ENCODE peak calls at places on chromosomes 13 and 19, in ten cellular contexts. One of them, this sample, is unnamed.

GRCh38 chr19:43754312-43754561 is 525 bp downstream of the SMG9 start:
- DNase-seq in BJ: no peak
- DNase-seq in cardiac muscle cell: no peak
- DNase-seq in retinal pigment epithelial cell: no peak
- DNase-seq in lower lobe of right lung: no peak
- DNase-seq in heart right ventricle: no peak
- DNase-seq in fibroblast of mammary gland: no peak
- DNase-seq in transverse colon: no peak
- DNase-seq in breast epithelium: no peak
- DNase-seq in fibroblast of lung: no peak
- DNase-seq in this sample: no peak

GRCh38 chr19:42528354-42529247 is at the start of gene CEACAM1:
- DNase-seq in fibroblast of mammary gland: no peak
- DNase-seq in breast epithelium: peak
- DNase-seq in transverse colon: peak
- DNase-seq in BJ: no peak
- DNase-seq in cardiac muscle cell: peak
- DNase-seq in fibroblast of lung: no peak
- DNase-seq in lower lobe of right lung: peak
- DNase-seq in heart right ventricle: peak
- DNase-seq in retinal pigment epithelial cell: no peak
- DNase-seq in this sample: no peak

GRCh38 chr19:54190942-54191670 is at the start of gene TSEN34:
- DNase-seq in BJ: peak
- DNase-seq in breast epithelium: peak
- DNase-seq in fibroblast of lung: no peak
- DNase-seq in retinal pigment epithelial cell: no peak
- DNase-seq in cardiac muscle cell: peak
- DNase-seq in heart right ventricle: no peak
- DNase-seq in transverse colon: peak
- DNase-seq in lower lobe of right lung: peak
- DNase-seq in fibroblast of mammary gland: peak
- DNase-seq in this sample: no peak

GRCh38 chr13:31172001-31172400 is 10.3 kb upstream of the HSPH1 start:
- DNase-seq in fibroblast of mammary gland: peak
- DNase-seq in retinal pigment epithelial cell: no peak
- DNase-seq in breast epithelium: no peak
- DNase-seq in heart right ventricle: no peak
- DNase-seq in cardiac muscle cell: peak
- DNase-seq in BJ: no peak
- DNase-seq in lower lobe of right lung: no peak
- DNase-seq in transverse colon: no peak
- DNase-seq in fibroblast of lung: peak
- DNase-seq in this sample: no peak

GRCh38 chr19:1938071-1938470 is 2.9 kb upstream of the CSNK1G2 start:
- DNase-seq in BJ: no peak
- DNase-seq in breast epithelium: no peak
- DNase-seq in lower lobe of right lung: no peak
- DNase-seq in transverse colon: no peak
- DNase-seq in heart right ventricle: no peak
- DNase-seq in fibroblast of lung: no peak
- DNase-seq in retinal pigment epithelial cell: no peak
- DNase-seq in cardiac muscle cell: no peak
- DNase-seq in fibroblast of mammary gland: no peak
- DNase-seq in this sample: no peak

GRCh38 chr13:73677041-73677589 is 457.1 kb downstream of the KLF12 start:
- DNase-seq in lower lobe of right lung: no peak
- DNase-seq in transverse colon: no peak
- DNase-seq in fibroblast of mammary gland: peak
- DNase-seq in heart right ventricle: no peak
- DNase-seq in retinal pigment epithelial cell: no peak
- DNase-seq in cardiac muscle cell: peak
- DNase-seq in fibroblast of lung: peak
- DNase-seq in BJ: no peak
- DNase-seq in breast epithelium: no peak
- DNase-seq in this sample: no peak

GRCh38 chr13:97895383-97895782 is 58.1 kb upstream of the IPO5 start:
- DNase-seq in transverse colon: no peak
- DNase-seq in breast epithelium: no peak
- DNase-seq in BJ: no peak
- DNase-seq in fibroblast of lung: no peak
- DNase-seq in fibroblast of mammary gland: no peak
- DNase-seq in cardiac muscle cell: no peak
- DNase-seq in lower lobe of right lung: no peak
- DNase-seq in heart right ventricle: no peak
- DNase-seq in retinal pigment epithelial cell: no peak
- DNase-seq in this sample: no peak

GRCh38 chr13:51058461-51059167 is 52.5 kb downstream of the C13orf42 start:
- DNase-seq in heart right ventricle: no peak
- DNase-seq in breast epithelium: no peak
- DNase-seq in fibroblast of lung: no peak
- DNase-seq in transverse colon: no peak
- DNase-seq in retinal pigment epithelial cell: no peak
- DNase-seq in cardiac muscle cell: no peak
- DNase-seq in fibroblast of mammary gland: no peak
- DNase-seq in lower lobe of right lung: no peak
- DNase-seq in BJ: no peak
- DNase-seq in this sample: no peak

GRCh38 chr13:113861433-113862030 is 2.3 kb downstream of the GAS6 start:
- DNase-seq in retinal pigment epithelial cell: no peak
- DNase-seq in cardiac muscle cell: no peak
- DNase-seq in transverse colon: no peak
- DNase-seq in fibroblast of lung: no peak
- DNase-seq in fibroblast of mammary gland: no peak
- DNase-seq in lower lobe of right lung: peak
- DNase-seq in BJ: no peak
- DNase-seq in breast epithelium: peak
- DNase-seq in heart right ventricle: no peak
- DNase-seq in this sample: no peak

GRCh38 chr19:47129579-47129978 is 1.1 kb upstream of the SAE1 start:
- DNase-seq in breast epithelium: no peak
- DNase-seq in heart right ventricle: no peak
- DNase-seq in transverse colon: no peak
- DNase-seq in cardiac muscle cell: no peak
- DNase-seq in fibroblast of mammary gland: no peak
- DNase-seq in BJ: no peak
- DNase-seq in lower lobe of right lung: no peak
- DNase-seq in fibroblast of lung: no peak
- DNase-seq in retinal pigment epithelial cell: no peak
- DNase-seq in this sample: no peak

GRCh38 chr19:28492201-28492600 is 720.8 kb downstream of the UQCRFS1 start:
- DNase-seq in transverse colon: no peak
- DNase-seq in heart right ventricle: no peak
- DNase-seq in breast epithelium: no peak
- DNase-seq in fibroblast of mammary gland: no peak
- DNase-seq in retinal pigment epithelial cell: no peak
- DNase-seq in lower lobe of right lung: no peak
- DNase-seq in BJ: no peak
- DNase-seq in cardiac muscle cell: no peak
- DNase-seq in fibroblast of lung: no peak
- DNase-seq in this sample: no peak

GRCh38 chr13:76992548-76993001 is 694 bp downstream of the CLN5 start:
- DNase-seq in breast epithelium: peak
- DNase-seq in BJ: no peak
- DNase-seq in cardiac muscle cell: peak
- DNase-seq in fibroblast of mammary gland: peak
- DNase-seq in fibroblast of lung: peak
- DNase-seq in heart right ventricle: peak
- DNase-seq in lower lobe of right lung: no peak
- DNase-seq in retinal pigment epithelial cell: no peak
- DNase-seq in transverse colon: peak
- DNase-seq in this sample: no peak

GRCh38 chr13:114096811-114097503 is 35.5 kb downstream of the RASA3 start:
- DNase-seq in heart right ventricle: no peak
- DNase-seq in lower lobe of right lung: no peak
- DNase-seq in breast epithelium: no peak
- DNase-seq in BJ: no peak
- DNase-seq in fibroblast of mammary gland: no peak
- DNase-seq in fibroblast of lung: no peak
- DNase-seq in cardiac muscle cell: no peak
- DNase-seq in retinal pigment epithelial cell: no peak
- DNase-seq in transverse colon: no peak
- DNase-seq in this sample: no peak

GRCh38 chr19:13079542-13079986 is 23.1 kb downstream of the LYL1 start:
- DNase-seq in transverse colon: peak
- DNase-seq in heart right ventricle: no peak
- DNase-seq in cardiac muscle cell: peak
- DNase-seq in fibroblast of lung: peak
- DNase-seq in fibroblast of mammary gland: peak
- DNase-seq in breast epithelium: no peak
- DNase-seq in lower lobe of right lung: peak
- DNase-seq in BJ: peak
- DNase-seq in retinal pigment epithelial cell: no peak
- DNase-seq in this sample: no peak

GRCh38 chr19:11194657-11195056 is 2.7 kb downstream of the KANK2 start:
- DNase-seq in lower lobe of right lung: no peak
- DNase-seq in BJ: no peak
- DNase-seq in breast epithelium: no peak
- DNase-seq in fibroblast of mammary gland: no peak
- DNase-seq in heart right ventricle: no peak
- DNase-seq in fibroblast of lung: no peak
- DNase-seq in transverse colon: no peak
- DNase-seq in cardiac muscle cell: peak
- DNase-seq in retinal pigment epithelial cell: no peak
- DNase-seq in this sample: no peak

GRCh38 chr19:11195169-11195568 is 2.2 kb downstream of the KANK2 start:
- DNase-seq in heart right ventricle: peak
- DNase-seq in lower lobe of right lung: no peak
- DNase-seq in transverse colon: no peak
- DNase-seq in fibroblast of mammary gland: no peak
- DNase-seq in breast epithelium: no peak
- DNase-seq in retinal pigment epithelial cell: no peak
- DNase-seq in fibroblast of lung: no peak
- DNase-seq in cardiac muscle cell: no peak
- DNase-seq in BJ: no peak
- DNase-seq in this sample: no peak

GRCh38 chr19:11192957-11193939 is 4.1 kb downstream of the KANK2 start:
- DNase-seq in BJ: no peak
- DNase-seq in lower lobe of right lung: no peak
- DNase-seq in fibroblast of lung: no peak
- DNase-seq in breast epithelium: no peak
- DNase-seq in transverse colon: no peak
- DNase-seq in heart right ventricle: no peak
- DNase-seq in fibroblast of mammary gland: no peak
- DNase-seq in cardiac muscle cell: no peak
- DNase-seq in retinal pigment epithelial cell: no peak
- DNase-seq in this sample: no peak

GRCh38 chr19:11195681-11196080 is 1.7 kb downstream of the KANK2 start:
- DNase-seq in cardiac muscle cell: no peak
- DNase-seq in lower lobe of right lung: no peak
- DNase-seq in heart right ventricle: no peak
- DNase-seq in breast epithelium: no peak
- DNase-seq in retinal pigment epithelial cell: no peak
- DNase-seq in fibroblast of mammary gland: no peak
- DNase-seq in BJ: no peak
- DNase-seq in fibroblast of lung: no peak
- DNase-seq in transverse colon: no peak
- DNase-seq in this sample: no peak

DNA sequence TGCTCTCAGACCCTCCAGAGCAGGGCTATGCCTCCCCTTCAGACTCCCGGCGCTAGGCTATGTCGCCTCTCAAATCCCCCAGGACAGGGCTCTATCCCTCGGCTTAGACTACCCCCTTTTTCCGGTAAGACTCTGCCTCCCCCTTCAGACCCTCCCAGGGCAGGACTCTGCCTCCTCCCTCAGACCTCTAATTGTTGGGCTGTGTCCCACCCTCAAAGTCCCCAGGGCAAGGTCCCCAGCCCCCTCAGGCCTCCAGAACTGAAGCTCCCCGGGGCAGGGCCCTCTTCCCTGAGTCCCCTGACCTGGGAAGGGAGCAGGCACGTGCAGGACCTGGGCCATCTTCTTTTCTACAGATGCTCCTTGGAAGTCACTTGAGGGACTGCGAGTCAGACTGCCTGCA is 3.2 kb downstream of the KANK2 start:
- DNase-seq in fibroblast of lung: no peak
- DNase-seq in retinal pigment epithelial cell: no peak
- DNase-seq in cardiac muscle cell: no peak
- DNase-seq in heart right ventricle: no peak
- DNase-seq in transverse colon: no peak
- DNase-seq in lower lobe of right lung: no peak
- DNase-seq in breast epithelium: no peak
- DNase-seq in fibroblast of mammary gland: no peak
- DNase-seq in BJ: no peak
- DNase-seq in this sample: no peak
- H3K4me3 ChIP-seq in fibroblast of lung: peak
- H3K4me3 ChIP-seq in retinal pigment epithelial cell: no peak
- H3K4me3 ChIP-seq in cardiac muscle cell: no peak
- H3K4me3 ChIP-seq in heart right ventricle: peak
- H3K4me3 ChIP-seq in transverse colon: no peak
- H3K4me3 ChIP-seq in lower lobe of right lung: peak
- H3K4me3 ChIP-seq in breast epithelium: peak
- H3K4me3 ChIP-seq in fibroblast of mammary gland: no peak
- H3K4me3 ChIP-seq in BJ: peak
- H3K4me3 ChIP-seq in this sample: no peak

DNA sequence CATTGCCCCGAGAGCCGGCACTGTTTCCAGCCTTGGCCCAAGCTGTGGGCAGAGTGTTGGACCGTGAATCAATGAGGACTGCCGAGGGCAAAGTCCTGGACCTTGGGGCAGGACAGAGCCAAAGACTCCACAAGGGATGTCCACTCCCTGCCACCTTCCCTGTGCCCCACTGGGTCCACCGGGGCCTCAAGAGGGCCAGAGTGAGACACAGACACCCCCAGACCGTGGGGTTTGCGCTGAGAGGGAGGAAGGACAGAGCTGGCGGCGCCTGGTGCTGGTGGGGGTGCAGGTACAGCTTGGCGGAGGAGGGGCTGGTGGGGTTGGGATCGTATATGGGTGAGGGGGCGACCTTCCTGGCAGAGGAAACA is 11.8 kb downstream of the MAST3 start:
- DNase-seq in breast epithelium: no peak
- DNase-seq in transverse colon: peak
- DNase-seq in BJ: no peak
- DNase-seq in cardiac muscle cell: no peak
- DNase-seq in retinal pigment epithelial cell: no peak
- DNase-seq in fibroblast of lung: no peak
- DNase-seq in heart right ventricle: no peak
- DNase-seq in fibroblast of mammary gland: no peak
- DNase-seq in lower lobe of right lung: no peak
- DNase-seq in this sample: no peak
- H3K4me3 ChIP-seq in breast epithelium: peak
- H3K4me3 ChIP-seq in transverse colon: no peak
- H3K4me3 ChIP-seq in BJ: peak
- H3K4me3 ChIP-seq in cardiac muscle cell: peak
- H3K4me3 ChIP-seq in retinal pigment epithelial cell: peak
- H3K4me3 ChIP-seq in fibroblast of lung: peak
- H3K4me3 ChIP-seq in heart right ventricle: peak
- H3K4me3 ChIP-seq in fibroblast of mammary gland: peak
- H3K4me3 ChIP-seq in lower lobe of right lung: peak
- H3K4me3 ChIP-seq in this sample: peak

GRCh38 chr13:111281751-111282311 is 38.6 kb upstream of the TEX29 start:
- DNase-seq in fibroblast of mammary gland: peak
- DNase-seq in fibroblast of lung: peak
- DNase-seq in retinal pigment epithelial cell: no peak
- DNase-seq in cardiac muscle cell: peak
- DNase-seq in breast epithelium: no peak
- DNase-seq in BJ: peak
- DNase-seq in lower lobe of right lung: no peak
- DNase-seq in transverse colon: no peak
- DNase-seq in heart right ventricle: peak
- DNase-seq in this sample: no peak
- H3K4me3 ChIP-seq in fibroblast of mammary gland: no peak
- H3K4me3 ChIP-seq in fibroblast of lung: no peak
- H3K4me3 ChIP-seq in retinal pigment epithelial cell: no peak
- H3K4me3 ChIP-seq in cardiac muscle cell: no peak
- H3K4me3 ChIP-seq in breast epithelium: no peak
- H3K4me3 ChIP-seq in BJ: no peak
- H3K4me3 ChIP-seq in lower lobe of right lung: no peak
- H3K4me3 ChIP-seq in transverse colon: no peak
- H3K4me3 ChIP-seq in heart right ventricle: no peak
- H3K4me3 ChIP-seq in this sample: no peak

GRCh38 chr19:294819-295686 is 3.9 kb upstream of the PLPP2 start:
- DNase-seq in fibroblast of lung: no peak
- DNase-seq in retinal pigment epithelial cell: no peak
- DNase-seq in BJ: no peak
- DNase-seq in lower lobe of right lung: peak
- DNase-seq in heart right ventricle: no peak
- DNase-seq in fibroblast of mammary gland: peak
- DNase-seq in cardiac muscle cell: peak
- DNase-seq in transverse colon: peak
- DNase-seq in breast epithelium: no peak
- DNase-seq in this sample: no peak
- H3K4me3 ChIP-seq in fibroblast of lung: no peak
- H3K4me3 ChIP-seq in retinal pigment epithelial cell: peak
- H3K4me3 ChIP-seq in BJ: peak
- H3K4me3 ChIP-seq in lower lobe of right lung: peak
- H3K4me3 ChIP-seq in heart right ventricle: no peak
- H3K4me3 ChIP-seq in fibroblast of mammary gland: no peak
- H3K4me3 ChIP-seq in cardiac muscle cell: no peak
- H3K4me3 ChIP-seq in transverse colon: no peak
- H3K4me3 ChIP-seq in breast epithelium: peak
- H3K4me3 ChIP-seq in this sample: no peak